ENCODE peak calls at places on chromosomes 6 and 20, in four cellular contexts. X, A, V and S are unnamed samples.

GRCh38 chr6:5150676-5151075 is 65.5 kb downstream of the PPP1R3G start:
- DNase-seq in X (no peak), A (no peak), V (no peak), S (no peak)

GRCh38 chr20:46415773-46416172 is 9.4 kb upstream of the ELMO2 start:
- DNase-seq in V (no peak), A (no peak), X (no peak), S (no peak)

GRCh38 chr6:24325978-24326377 is 31.9 kb downstream of the DCDC2 start:
- DNase-seq in X (no peak), A (no peak), V (no peak), S (no peak)

GRCh38 chr6:12058164-12058926 is 46.2 kb downstream of the HIVEP1 start:
- DNase-seq in X (no peak), V (no peak), A (no peak), S (no peak)

GRCh38 chr6:44011350-44011925 is 115.8 kb downstream of the MRPL14 start:
- DNase-seq in X (no peak), V (no peak), A (no peak), S (no peak)

GRCh38 chr20:47124235-47124717 is 229.6 kb downstream of the EYA2 start:
- DNase-seq in A (peak), V (no peak), X (no peak), S (peak)

GRCh38 chr6:127971945-127972391 is 71.1 kb upstream of the THEMIS start:
- DNase-seq in V (no peak), A (peak), X (no peak), S (peak)

GRCh38 chr20:49603209-49603627 is 35.3 kb upstream of the PTGIS start:
- DNase-seq in X (peak), V (no peak), A (peak), S (no peak)

GRCh38 chr20:54506643-54507042 is 31.2 kb downstream of the DOK5 start:
- DNase-seq in A (no peak), V (no peak), X (no peak), S (no peak)

GRCh38 chr6:6546318-6547110 is 42.0 kb upstream of the LY86 start:
- DNase-seq in X (peak), A (peak), V (peak), S (peak)

GRCh38 chr20:36084897-36085617 is 69.5 kb upstream of the EPB41L1 start:
- DNase-seq in X (no peak), V (no peak), A (peak), S (peak)

GRCh38 chr6:99152345-99152643 is 197.2 kb downstream of the FAXC start:
- DNase-seq in A (no peak), V (no peak), X (no peak), S (no peak)

GRCh38 chr6:164749126-164749758 is 560.2 kb downstream of the C6orf118 start:
- DNase-seq in X (peak), V (no peak), A (peak), S (peak)

GRCh38 chr6:147911686-147912085 is 403.2 kb downstream of the SAMD5 start:
- DNase-seq in A (no peak), V (no peak), X (no peak), S (no peak)

GRCh38 chr6:56661298-56661697 is 18.6 kb upstream of the DST start:
- DNase-seq in A (no peak), X (no peak), V (no peak), S (peak)

GRCh38 chr6:146095481-146095880 is 66.6 kb downstream of the GRM1 start:
- DNase-seq in A (no peak), V (no peak), X (no peak), S (peak)

GRCh38 chr6:146103416-146104072 is 74.7 kb downstream of the GRM1 start:
- DNase-seq in V (no peak), A (no peak), X (no peak), S (no peak)

GRCh38 chr6:146100776-146101175 is 71.9 kb downstream of the GRM1 start:
- DNase-seq in X (no peak), A (no peak), V (no peak), S (no peak)

GRCh38 chr6:146097586-146097985 is 68.7 kb downstream of the GRM1 start:
- DNase-seq in A (no peak), V (no peak), X (no peak), S (no peak)
- TF ChIP-seq CTCF in A (no peak), V (no peak), X (no peak), S (no peak)

GRCh38 chr20:24990810-24991252 is 1.7 kb downstream of the APMAP start:
- DNase-seq in V (no peak), X (no peak), A (no peak), S (peak)
- H3K4me3 ChIP-seq in V (no peak), X (no peak), A (no peak), S (no peak)

DNA sequence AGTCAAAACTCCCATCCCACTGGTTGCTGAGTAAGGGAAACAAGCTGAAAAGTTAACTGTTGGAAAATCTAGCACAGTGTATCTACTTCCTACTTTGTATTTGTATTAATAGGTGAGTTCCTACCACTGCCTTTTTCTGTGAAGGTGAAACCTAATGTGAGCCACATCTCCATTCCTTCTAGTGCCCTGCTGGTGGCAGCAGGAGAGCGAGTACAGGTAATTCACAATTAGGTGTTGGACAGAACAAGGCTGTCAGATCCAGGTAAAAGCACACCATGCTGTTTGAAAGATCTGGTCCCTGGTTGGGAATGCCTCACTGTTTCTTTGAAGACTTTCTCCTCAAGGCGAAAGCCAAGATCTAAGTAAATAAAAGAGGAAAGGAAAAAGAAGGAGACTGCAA is 528.4 kb downstream of the PKHD1 start:
- DNase-seq in A (no peak), X (no peak), V (no peak), S (peak)
- TF ChIP-seq CTCF in A (no peak), X (no peak), V (no peak), S (peak)

GRCh38 chr20:34705008-34705382 is 851 bp downstream of the TP53INP2 start:
- DNase-seq in V (no peak), X (no peak), A (no peak), S (no peak)

GRCh38 chr20:34704177-34705007 is at the start of gene TP53INP2:
- DNase-seq in V (peak), A (peak), X (peak), S (peak)

GRCh38 chr20:34701405-34702085 is 2.6 kb upstream of the TP53INP2 start:
- DNase-seq in X (no peak), A (no peak), V (no peak), S (no peak)

GRCh38 chr20:34703573-34704176 is 469 bp upstream of the TP53INP2 start:
- DNase-seq in X (peak), A (peak), V (no peak), S (peak)

GRCh38 chr20:34703061-34703572 is 1.0 kb upstream of the TP53INP2 start:
- DNase-seq in V (no peak), X (no peak), A (no peak), S (no peak)
- H3K4me3 ChIP-seq in V (peak), X (peak), A (peak), S (peak)

DNA sequence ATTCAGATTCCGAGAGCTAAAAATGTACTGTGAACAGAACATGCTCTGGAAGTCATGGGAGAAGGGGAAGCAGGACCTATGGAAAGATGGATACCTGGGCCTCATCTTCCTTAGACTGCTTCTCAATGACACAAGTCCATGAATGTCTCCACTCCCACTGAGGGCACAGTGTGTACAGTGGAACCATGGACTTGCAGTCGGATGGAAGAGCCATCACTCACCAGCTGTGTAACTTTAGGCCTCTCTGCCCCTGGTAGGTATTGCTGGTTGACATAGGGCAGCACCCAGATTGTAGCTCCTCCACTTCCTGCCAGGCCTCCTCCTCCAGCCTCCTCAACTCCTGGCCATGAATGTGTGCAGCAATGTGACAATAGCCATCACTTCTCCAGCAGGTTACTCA is 52.5 kb downstream of the MAFB start:
- DNase-seq in X (no peak), V (no peak), A (no peak), S (no peak)
- TF ChIP-seq CTCF in X (no peak), V (no peak), A (no peak), S (no peak)